ENCODE peak calls at places on chromosome 12, in eight cellular contexts. One of them, this sample, is unnamed. For H3K4me1 and H3K9me3, the result is how much of the 10 kb centered on the place peaks cover.

GRCh38 chr12:48979602-48980388 is 1.7 kb downstream of the WNT1 start:
- DNase-seq in fibroblast of lung: no peak
- DNase-seq in GM23248: peak
- DNase-seq in astrocyte: no peak
- DNase-seq in neural progenitor cell: peak
- DNase-seq in PC-9: no peak
- DNase-seq in PC-3: no peak
- DNase-seq in endothelial cell of umbilical vein: no peak
- DNase-seq in this sample: no peak

GRCh38 chr12:49346659-49347306 is at the start of gene DNAJC22:
- DNase-seq in PC-9: no peak
- DNase-seq in fibroblast of lung: no peak
- DNase-seq in PC-3: peak
- DNase-seq in GM23248: peak
- DNase-seq in neural progenitor cell: peak
- DNase-seq in endothelial cell of umbilical vein: no peak
- DNase-seq in astrocyte: no peak
- DNase-seq in this sample: peak

GRCh38 chr12:79373896-79374499 is 316.8 kb downstream of the PAWR start:
- DNase-seq in GM23248: peak
- DNase-seq in fibroblast of lung: peak
- DNase-seq in PC-9: no peak
- DNase-seq in endothelial cell of umbilical vein: peak
- DNase-seq in PC-3: peak
- DNase-seq in astrocyte: no peak
- DNase-seq in neural progenitor cell: peak
- DNase-seq in this sample: peak

GRCh38 chr12:45671254-45671653 is 58.3 kb upstream of the ARID2 start:
- DNase-seq in PC-3: peak
- DNase-seq in neural progenitor cell: no peak
- DNase-seq in endothelial cell of umbilical vein: no peak
- DNase-seq in fibroblast of lung: peak
- DNase-seq in PC-9: no peak
- DNase-seq in astrocyte: peak
- DNase-seq in GM23248: peak
- DNase-seq in this sample: no peak

GRCh38 chr12:14993537-14994266 is 20.9 kb downstream of the PDE6H start:
- DNase-seq in PC-9: no peak
- DNase-seq in GM23248: peak
- DNase-seq in PC-3: peak
- DNase-seq in fibroblast of lung: peak
- DNase-seq in astrocyte: peak
- DNase-seq in neural progenitor cell: no peak
- DNase-seq in endothelial cell of umbilical vein: no peak
- DNase-seq in this sample: no peak

GRCh38 chr12:131860472-131861260 is 32.5 kb downstream of the MMP17 start:
- DNase-seq in neural progenitor cell: peak
- DNase-seq in PC-3: peak
- DNase-seq in fibroblast of lung: peak
- DNase-seq in astrocyte: peak
- DNase-seq in PC-9: peak
- DNase-seq in endothelial cell of umbilical vein: peak
- DNase-seq in GM23248: peak
- DNase-seq in this sample: peak

GRCh38 chr12:80862606-80863005 is 75.1 kb downstream of the LIN7A start:
- DNase-seq in PC-9: no peak
- DNase-seq in endothelial cell of umbilical vein: no peak
- DNase-seq in astrocyte: peak
- DNase-seq in neural progenitor cell: no peak
- DNase-seq in fibroblast of lung: peak
- DNase-seq in GM23248: peak
- DNase-seq in PC-3: no peak
- DNase-seq in this sample: peak

GRCh38 chr12:27498159-27498558 is 25.8 kb upstream of the PPFIBP1 start:
- DNase-seq in PC-9: no peak
- DNase-seq in endothelial cell of umbilical vein: no peak
- DNase-seq in PC-3: no peak
- DNase-seq in astrocyte: no peak
- DNase-seq in neural progenitor cell: no peak
- DNase-seq in fibroblast of lung: no peak
- DNase-seq in GM23248: no peak
- DNase-seq in this sample: no peak

GRCh38 chr12:92063641-92064040 is 82.0 kb downstream of the BTG1 start:
- DNase-seq in PC-3: peak
- DNase-seq in GM23248: peak
- DNase-seq in neural progenitor cell: no peak
- DNase-seq in fibroblast of lung: peak
- DNase-seq in astrocyte: peak
- DNase-seq in endothelial cell of umbilical vein: no peak
- DNase-seq in PC-9: no peak
- DNase-seq in this sample: no peak
- H3K4me1 ChIP-seq in PC-3: under half
- H3K4me1 ChIP-seq in GM23248: under half
- H3K4me1 ChIP-seq in neural progenitor cell: under half
- H3K4me1 ChIP-seq in fibroblast of lung: under half
- H3K4me1 ChIP-seq in astrocyte: under half
- H3K4me1 ChIP-seq in endothelial cell of umbilical vein: under half
- H3K4me1 ChIP-seq in PC-9: under half
- H3K4me1 ChIP-seq in this sample: under half

GRCh38 chr12:34338751-34339150 is 316.5 kb downstream of the ALG10 start:
- DNase-seq in GM23248: no peak
- DNase-seq in neural progenitor cell: no peak
- DNase-seq in PC-3: no peak
- DNase-seq in fibroblast of lung: no peak
- DNase-seq in PC-9: no peak
- DNase-seq in astrocyte: no peak
- DNase-seq in endothelial cell of umbilical vein: no peak
- DNase-seq in this sample: no peak

GRCh38 chr12:34341362-34341733 is 319.1 kb downstream of the ALG10 start:
- DNase-seq in astrocyte: no peak
- DNase-seq in endothelial cell of umbilical vein: no peak
- DNase-seq in PC-9: no peak
- DNase-seq in GM23248: no peak
- DNase-seq in PC-3: no peak
- DNase-seq in neural progenitor cell: no peak
- DNase-seq in fibroblast of lung: no peak
- DNase-seq in this sample: no peak

GRCh38 chr12:34340534-34341361 is 318.5 kb downstream of the ALG10 start:
- DNase-seq in astrocyte: no peak
- DNase-seq in GM23248: no peak
- DNase-seq in neural progenitor cell: no peak
- DNase-seq in endothelial cell of umbilical vein: no peak
- DNase-seq in PC-3: peak
- DNase-seq in PC-9: no peak
- DNase-seq in fibroblast of lung: no peak
- DNase-seq in this sample: no peak

GRCh38 chr12:34342048-34342447 is 319.8 kb downstream of the ALG10 start:
- DNase-seq in fibroblast of lung: no peak
- DNase-seq in GM23248: no peak
- DNase-seq in PC-9: no peak
- DNase-seq in PC-3: no peak
- DNase-seq in neural progenitor cell: no peak
- DNase-seq in astrocyte: no peak
- DNase-seq in endothelial cell of umbilical vein: no peak
- DNase-seq in this sample: no peak

DNA sequence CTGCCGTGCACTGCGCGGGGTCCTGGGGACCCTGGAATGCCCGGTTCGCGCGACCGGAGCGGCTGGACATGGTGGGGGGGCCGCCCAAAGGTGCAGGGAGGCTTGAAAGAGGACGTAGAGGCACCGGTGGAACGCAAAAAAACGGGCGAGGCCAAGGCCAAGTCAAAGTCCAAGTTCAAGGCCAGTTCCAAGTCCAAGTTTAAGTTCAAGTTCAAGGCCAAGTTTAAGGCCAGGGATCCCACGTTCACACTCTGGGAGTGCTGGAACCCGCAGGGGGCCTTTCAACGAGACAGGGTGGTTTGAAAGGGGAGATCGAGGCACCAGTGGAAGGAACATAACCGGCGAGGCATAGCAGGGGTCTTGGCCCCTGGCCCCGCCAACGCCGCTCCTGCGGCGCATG is 317.6 kb downstream of the ALG10 start:
- DNase-seq in endothelial cell of umbilical vein: no peak
- DNase-seq in fibroblast of lung: no peak
- DNase-seq in PC-9: no peak
- DNase-seq in PC-3: no peak
- DNase-seq in neural progenitor cell: no peak
- DNase-seq in astrocyte: no peak
- DNase-seq in GM23248: no peak
- DNase-seq in this sample: no peak
- H3K9me3 ChIP-seq in endothelial cell of umbilical vein: under half
- H3K9me3 ChIP-seq in fibroblast of lung: under half
- H3K9me3 ChIP-seq in PC-9: under half
- H3K9me3 ChIP-seq in PC-3: under half
- H3K9me3 ChIP-seq in neural progenitor cell: under half
- H3K9me3 ChIP-seq in astrocyte: under half
- H3K9me3 ChIP-seq in GM23248: under half
- H3K9me3 ChIP-seq in this sample: under half

DNA sequence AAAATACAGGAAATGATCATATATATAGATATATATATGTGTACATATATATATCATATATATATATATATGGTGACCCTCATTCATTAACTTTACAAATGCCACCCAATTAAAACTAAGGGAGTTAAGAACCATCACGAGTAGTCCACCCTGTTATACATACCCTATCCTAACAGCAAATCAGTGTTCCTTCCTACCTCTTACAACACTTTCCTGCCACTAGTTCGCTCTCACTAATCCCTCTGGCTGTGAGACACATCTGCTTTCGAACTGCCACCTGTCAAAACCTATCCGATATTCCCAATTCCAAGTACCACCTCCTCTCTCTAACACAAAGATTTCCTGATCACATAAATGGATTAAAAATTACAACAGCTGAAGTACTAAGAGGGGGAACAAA is 100.5 kb downstream of the EEA1 start:
- DNase-seq in neural progenitor cell: no peak
- DNase-seq in PC-9: no peak
- DNase-seq in fibroblast of lung: no peak
- DNase-seq in astrocyte: no peak
- DNase-seq in GM23248: no peak
- DNase-seq in endothelial cell of umbilical vein: no peak
- DNase-seq in PC-3: no peak
- DNase-seq in this sample: no peak
- TF ChIP-seq EZH2 in neural progenitor cell: no peak
- TF ChIP-seq EZH2 in PC-9: no peak
- TF ChIP-seq EZH2 in fibroblast of lung: no peak
- TF ChIP-seq EZH2 in astrocyte: no peak
- TF ChIP-seq EZH2 in GM23248: no peak
- TF ChIP-seq EZH2 in endothelial cell of umbilical vein: no peak
- TF ChIP-seq EZH2 in PC-3: no peak
- TF ChIP-seq EZH2 in this sample: no peak

DNA sequence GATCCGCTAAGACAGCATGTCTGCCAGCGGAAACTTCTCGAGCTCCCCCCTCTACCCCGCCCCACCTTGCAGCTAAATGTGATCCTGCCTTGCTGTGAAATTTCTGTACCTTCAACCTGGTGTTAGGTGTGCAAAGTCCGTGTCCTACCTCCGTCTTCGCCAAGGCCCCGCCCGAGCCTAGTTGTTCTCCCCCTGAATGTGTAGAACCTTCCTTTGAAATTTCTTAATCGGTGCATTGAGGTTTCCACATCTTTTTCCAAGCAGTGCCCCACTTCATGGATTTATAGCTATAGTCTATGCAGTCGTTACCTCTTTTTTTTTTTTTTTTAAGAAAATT is 1.0 kb upstream of the HOTAIR start:
- DNase-seq in PC-9: no peak
- DNase-seq in fibroblast of lung: no peak
- DNase-seq in neural progenitor cell: no peak
- DNase-seq in endothelial cell of umbilical vein: no peak
- DNase-seq in astrocyte: no peak
- DNase-seq in GM23248: no peak
- DNase-seq in PC-3: no peak
- DNase-seq in this sample: no peak
- H3K4me1 ChIP-seq in PC-9: under half
- H3K4me1 ChIP-seq in fibroblast of lung: under half
- H3K4me1 ChIP-seq in neural progenitor cell: under half
- H3K4me1 ChIP-seq in endothelial cell of umbilical vein: under half
- H3K4me1 ChIP-seq in astrocyte: under half
- H3K4me1 ChIP-seq in GM23248: under half
- H3K4me1 ChIP-seq in PC-3: under half
- H3K4me1 ChIP-seq in this sample: half or more

DNA sequence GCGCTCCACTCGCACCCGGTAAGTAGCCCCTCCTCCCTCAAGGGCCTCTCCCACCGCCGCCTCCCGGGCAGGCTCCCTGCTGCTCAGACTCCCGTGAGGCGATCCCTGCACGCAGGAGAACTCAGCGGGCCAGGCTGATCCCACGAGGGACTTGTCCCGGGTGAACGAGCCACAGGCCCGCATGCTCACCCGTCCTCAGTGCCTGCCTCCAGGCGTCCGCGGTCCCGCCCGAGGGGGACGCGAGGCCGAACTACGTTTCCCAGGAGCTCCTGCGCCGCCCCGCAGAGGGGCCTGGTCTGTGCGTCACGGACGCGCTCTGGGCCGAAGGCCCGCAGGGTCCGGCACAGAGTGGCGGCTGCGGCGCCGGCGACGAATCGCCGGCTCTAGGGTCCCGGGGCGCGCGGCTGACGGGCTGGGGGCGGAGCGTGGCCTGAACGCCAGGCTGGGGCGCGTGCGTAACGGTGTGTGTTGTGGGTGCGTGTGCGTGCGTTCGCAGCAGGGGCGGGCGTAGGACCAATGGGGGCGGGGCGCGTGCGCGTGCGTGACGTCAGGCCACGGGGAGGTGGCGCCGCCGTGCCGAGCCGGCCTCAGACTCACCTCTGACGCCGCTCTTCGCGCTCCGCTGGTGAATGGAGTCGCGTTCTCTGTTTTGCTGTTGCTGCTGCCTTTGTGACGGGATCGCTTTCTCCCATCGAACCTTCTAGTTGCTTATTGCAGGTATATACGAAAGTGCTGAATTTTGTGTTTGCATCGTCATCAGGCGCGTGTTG is at the start of the genes ZNF10 and ZNF891:
- DNase-seq in endothelial cell of umbilical vein: peak
- DNase-seq in astrocyte: peak
- DNase-seq in PC-9: peak
- DNase-seq in fibroblast of lung: peak
- DNase-seq in PC-3: peak
- DNase-seq in GM23248: peak
- DNase-seq in neural progenitor cell: peak
- DNase-seq in this sample: peak
- H3K9me3 ChIP-seq in endothelial cell of umbilical vein: under half
- H3K9me3 ChIP-seq in astrocyte: under half
- H3K9me3 ChIP-seq in PC-9: under half
- H3K9me3 ChIP-seq in fibroblast of lung: under half
- H3K9me3 ChIP-seq in PC-3: under half
- H3K9me3 ChIP-seq in GM23248: under half
- H3K9me3 ChIP-seq in neural progenitor cell: under half
- H3K9me3 ChIP-seq in this sample: half or more

GRCh38 chr12:65278576-65279386 is at the start of gene MSRB3:
- DNase-seq in GM23248: peak
- DNase-seq in fibroblast of lung: peak
- DNase-seq in neural progenitor cell: peak
- DNase-seq in astrocyte: peak
- DNase-seq in PC-9: no peak
- DNase-seq in endothelial cell of umbilical vein: peak
- DNase-seq in PC-3: peak
- DNase-seq in this sample: peak
- TF ChIP-seq EZH2 in GM23248: no peak
- TF ChIP-seq EZH2 in fibroblast of lung: no peak
- TF ChIP-seq EZH2 in neural progenitor cell: peak
- TF ChIP-seq EZH2 in astrocyte: no peak
- TF ChIP-seq EZH2 in PC-9: peak
- TF ChIP-seq EZH2 in endothelial cell of umbilical vein: no peak
- TF ChIP-seq EZH2 in PC-3: no peak
- TF ChIP-seq EZH2 in this sample: no peak

This sample was measured in A673.